ENCODE peak calls at places on chromosomes 6 and 20, in six cellular contexts. One of them, this sample, is unnamed.

GRCh38 chr20:32158943-32159660 is 48.4 kb downstream of the PLAGL2 start:
- DNase-seq in erythroblast: peak
- DNase-seq in D341Med: no peak
- DNase-seq in AG08396: no peak
- DNase-seq in H7: peak
- DNase-seq in ACHN: no peak
- DNase-seq in this sample: no peak

GRCh38 chr6:108157234-108157971 is 8.4 kb upstream of the NR2E1 start:
- DNase-seq in erythroblast: no peak
- DNase-seq in D341Med: peak
- DNase-seq in AG08396: no peak
- DNase-seq in H7: peak
- DNase-seq in ACHN: no peak
- DNase-seq in this sample: no peak

GRCh38 chr6:32483968-32484613 is 44.4 kb downstream of the HLA-DRA start:
- DNase-seq in erythroblast: no peak
- DNase-seq in D341Med: peak
- DNase-seq in AG08396: no peak
- DNase-seq in H7: peak
- DNase-seq in ACHN: no peak
- DNase-seq in this sample: no peak

GRCh38 chr20:8837396-8837795 is 231.5 kb upstream of the PLCB4 start:
- DNase-seq in erythroblast: no peak
- DNase-seq in D341Med: no peak
- DNase-seq in AG08396: peak
- DNase-seq in H7: no peak
- DNase-seq in ACHN: no peak
- DNase-seq in this sample: no peak

GRCh38 chr20:4710106-4710475 is 11.6 kb upstream of the PRND start:
- DNase-seq in erythroblast: no peak
- DNase-seq in D341Med: no peak
- DNase-seq in AG08396: no peak
- DNase-seq in H7: no peak
- DNase-seq in ACHN: no peak
- DNase-seq in this sample: no peak

GRCh38 chr20:59078231-59078630 is 35.6 kb upstream of the PRELID3B start:
- DNase-seq in erythroblast: no peak
- DNase-seq in D341Med: no peak
- DNase-seq in AG08396: no peak
- DNase-seq in H7: no peak
- DNase-seq in ACHN: no peak
- DNase-seq in this sample: no peak

GRCh38 chr6:148295261-148295887 is 47.3 kb upstream of the SASH1 start:
- DNase-seq in erythroblast: no peak
- DNase-seq in D341Med: no peak
- DNase-seq in AG08396: no peak
- DNase-seq in H7: no peak
- DNase-seq in ACHN: no peak
- DNase-seq in this sample: no peak

GRCh38 chr20:31758521-31758920 is 19.4 kb downstream of the TPX2 start:
- DNase-seq in erythroblast: no peak
- DNase-seq in D341Med: no peak
- DNase-seq in AG08396: no peak
- DNase-seq in H7: no peak
- DNase-seq in ACHN: no peak
- DNase-seq in this sample: no peak

GRCh38 chr6:159981171-159981571 is 12.3 kb downstream of the IGF2R start:
- DNase-seq in erythroblast: no peak
- DNase-seq in D341Med: no peak
- DNase-seq in AG08396: no peak
- DNase-seq in H7: no peak
- DNase-seq in ACHN: no peak
- DNase-seq in this sample: no peak

GRCh38 chr6:119594907-119595306 is 245.3 kb upstream of the MAN1A1 start:
- DNase-seq in erythroblast: no peak
- DNase-seq in D341Med: no peak
- DNase-seq in AG08396: no peak
- DNase-seq in H7: no peak
- DNase-seq in ACHN: no peak
- DNase-seq in this sample: no peak

GRCh38 chr6:145729887-145730286 is 5.4 kb downstream of the EPM2A start:
- DNase-seq in erythroblast: no peak
- DNase-seq in D341Med: no peak
- DNase-seq in AG08396: no peak
- DNase-seq in H7: no peak
- DNase-seq in ACHN: no peak
- DNase-seq in this sample: no peak

GRCh38 chr6:119179842-119180241 is 101.4 kb upstream of the FAM184A start:
- DNase-seq in erythroblast: no peak
- DNase-seq in D341Med: no peak
- DNase-seq in AG08396: no peak
- DNase-seq in H7: no peak
- DNase-seq in ACHN: no peak
- DNase-seq in this sample: no peak

GRCh38 chr6:113181164-113181563 is 676.0 kb upstream of the MARCKS start:
- DNase-seq in erythroblast: no peak
- DNase-seq in D341Med: no peak
- DNase-seq in AG08396: no peak
- DNase-seq in H7: no peak
- DNase-seq in ACHN: no peak
- DNase-seq in this sample: no peak

GRCh38 chr20:33262658-33263065 is 20.4 kb upstream of the BPIFB1 start:
- DNase-seq in erythroblast: peak
- DNase-seq in D341Med: peak
- DNase-seq in AG08396: peak
- DNase-seq in H7: peak
- DNase-seq in ACHN: peak
- DNase-seq in this sample: peak

GRCh38 chr6:142279350-142280180 is 22.2 kb upstream of the ADGRG6 start:
- DNase-seq in erythroblast: no peak
- DNase-seq in D341Med: no peak
- DNase-seq in AG08396: no peak
- DNase-seq in H7: no peak
- DNase-seq in ACHN: no peak
- DNase-seq in this sample: no peak

GRCh38 chr6:127515234-127515793 is 3.8 kb downstream of the MTCL3 start:
- DNase-seq in erythroblast: no peak
- DNase-seq in D341Med: peak
- DNase-seq in AG08396: peak
- DNase-seq in H7: peak
- DNase-seq in ACHN: peak
- DNase-seq in this sample: no peak

GRCh38 chr20:50163570-50164317 is 10.2 kb upstream of the PEDS1 start:
- DNase-seq in erythroblast: peak
- DNase-seq in D341Med: peak
- DNase-seq in AG08396: no peak
- DNase-seq in H7: peak
- DNase-seq in ACHN: peak
- DNase-seq in this sample: no peak

GRCh38 chr6:42970859-42971612 is 7.9 kb downstream of the PEX6 start:
- DNase-seq in erythroblast: peak
- DNase-seq in D341Med: no peak
- DNase-seq in AG08396: peak
- DNase-seq in H7: no peak
- DNase-seq in ACHN: peak
- DNase-seq in this sample: no peak

GRCh38 chr6:113556775-113557174 is 300.4 kb upstream of the MARCKS start:
- DNase-seq in erythroblast: no peak
- DNase-seq in D341Med: no peak
- DNase-seq in AG08396: no peak
- DNase-seq in H7: no peak
- DNase-seq in ACHN: no peak
- DNase-seq in this sample: no peak

GRCh38 chr6:158660331-158660730 is 10.5 kb downstream of the SYTL3 start:
- DNase-seq in erythroblast: peak
- DNase-seq in D341Med: peak
- DNase-seq in AG08396: no peak
- DNase-seq in H7: peak
- DNase-seq in ACHN: peak
- DNase-seq in this sample: no peak

GRCh38 chr6:154731296-154732218 is 1.7 kb upstream of the SCAF8 start:
- DNase-seq in erythroblast: peak
- DNase-seq in D341Med: no peak
- DNase-seq in AG08396: no peak
- DNase-seq in H7: peak
- DNase-seq in ACHN: no peak
- DNase-seq in this sample: no peak

GRCh38 chr6:148405893-148406292 is 63.3 kb downstream of the SASH1 start:
- DNase-seq in erythroblast: no peak
- DNase-seq in D341Med: no peak
- DNase-seq in AG08396: no peak
- DNase-seq in H7: no peak
- DNase-seq in ACHN: no peak
- DNase-seq in this sample: no peak

GRCh38 chr6:24394777-24395437 is 7.8 kb upstream of the MRS2 start:
- DNase-seq in erythroblast: no peak
- DNase-seq in D341Med: no peak
- DNase-seq in AG08396: peak
- DNase-seq in H7: no peak
- DNase-seq in ACHN: no peak
- DNase-seq in this sample: no peak

GRCh38 chr20:32764000-32764960 is 2.1 kb downstream of the DNMT3B start:
- DNase-seq in erythroblast: no peak
- DNase-seq in D341Med: peak
- DNase-seq in AG08396: no peak
- DNase-seq in H7: peak
- DNase-seq in ACHN: no peak
- DNase-seq in this sample: no peak

GRCh38 chr20:44642203-44643153 is 9.0 kb downstream of the ADA start:
- DNase-seq in erythroblast: peak
- DNase-seq in D341Med: no peak
- DNase-seq in AG08396: peak
- DNase-seq in H7: peak
- DNase-seq in ACHN: peak
- DNase-seq in this sample: peak

GRCh38 chr20:9647741-9648140 is 133.4 kb downstream of the LAMP5 start:
- DNase-seq in erythroblast: no peak
- DNase-seq in D341Med: no peak
- DNase-seq in AG08396: no peak
- DNase-seq in H7: no peak
- DNase-seq in ACHN: no peak
- DNase-seq in this sample: no peak